ENCODE peak calls at places on chromosome 1, in seven cellular contexts. One of them, this sample, is unnamed.

GRCh38 chr1:34982820-34983376 is 2.2 kb downstream of the TMEM35B start:
- DNase-seq in stomach: no peak
- DNase-seq in transverse colon: no peak
- DNase-seq in GM12878: no peak
- DNase-seq in upper lobe of left lung: no peak
- DNase-seq in spleen: no peak
- DNase-seq in sigmoid colon: no peak
- DNase-seq in this sample: no peak

GRCh38 chr1:177976596-177976995 is 6.7 kb upstream of the SEC16B start:
- DNase-seq in stomach: no peak
- DNase-seq in transverse colon: no peak
- DNase-seq in GM12878: no peak
- DNase-seq in upper lobe of left lung: no peak
- DNase-seq in spleen: no peak
- DNase-seq in sigmoid colon: no peak
- DNase-seq in this sample: no peak

GRCh38 chr1:54016343-54017282 is 1.4 kb downstream of the LDLRAD1 start:
- DNase-seq in stomach: peak; percentile 71
- DNase-seq in transverse colon: peak; percentile 60
- DNase-seq in GM12878: no peak
- DNase-seq in upper lobe of left lung: no peak
- DNase-seq in spleen: no peak
- DNase-seq in sigmoid colon: no peak
- DNase-seq in this sample: no peak

GRCh38 chr1:77540501-77541161 is 141.8 kb downstream of the ZZZ3 start:
- DNase-seq in stomach: no peak
- DNase-seq in transverse colon: no peak
- DNase-seq in GM12878: no peak
- DNase-seq in upper lobe of left lung: no peak
- DNase-seq in spleen: no peak
- DNase-seq in sigmoid colon: no peak
- DNase-seq in this sample: no peak

GRCh38 chr1:238690415-238690814 is 696.0 kb upstream of the CHRM3 start:
- DNase-seq in stomach: no peak
- DNase-seq in transverse colon: no peak
- DNase-seq in GM12878: no peak
- DNase-seq in upper lobe of left lung: no peak
- DNase-seq in spleen: no peak
- DNase-seq in sigmoid colon: no peak
- DNase-seq in this sample: no peak

GRCh38 chr1:62588000-62588399 is 9.3 kb upstream of the ANGPTL3 start:
- DNase-seq in stomach: no peak
- DNase-seq in transverse colon: no peak
- DNase-seq in GM12878: no peak
- DNase-seq in upper lobe of left lung: no peak
- DNase-seq in spleen: no peak
- DNase-seq in sigmoid colon: no peak
- DNase-seq in this sample: no peak

GRCh38 chr1:172742599-172743500 is 83.9 kb downstream of the FASLG start:
- DNase-seq in stomach: no peak
- DNase-seq in transverse colon: no peak
- DNase-seq in GM12878: no peak
- DNase-seq in upper lobe of left lung: no peak
- DNase-seq in spleen: no peak
- DNase-seq in sigmoid colon: no peak
- DNase-seq in this sample: no peak

GRCh38 chr1:157073944-157074685 is 25.5 kb downstream of the ETV3L start:
- DNase-seq in stomach: peak; percentile 77
- DNase-seq in transverse colon: peak; percentile 71
- DNase-seq in GM12878: no peak
- DNase-seq in upper lobe of left lung: peak; percentile 77
- DNase-seq in spleen: peak; percentile 79
- DNase-seq in sigmoid colon: peak; percentile 84
- DNase-seq in this sample: no peak

GRCh38 chr1:16614361-16615252 is 1.2 kb upstream of the NBPF1 start:
- DNase-seq in stomach: peak; percentile 67
- DNase-seq in transverse colon: peak; percentile 24
- DNase-seq in GM12878: no peak
- DNase-seq in upper lobe of left lung: no peak
- DNase-seq in spleen: peak; percentile 67
- DNase-seq in sigmoid colon: peak; percentile 71
- DNase-seq in this sample: no peak

GRCh38 chr1:94335950-94336349 is 82.2 kb upstream of the ABCD3 start:
- DNase-seq in stomach: peak; percentile 73
- DNase-seq in transverse colon: peak; percentile 70
- DNase-seq in GM12878: no peak
- DNase-seq in upper lobe of left lung: no peak
- DNase-seq in spleen: no peak
- DNase-seq in sigmoid colon: peak; percentile 86
- DNase-seq in this sample: no peak

GRCh38 chr1:66271904-66272254 is 262.1 kb upstream of the SGIP1 start:
- DNase-seq in stomach: no peak
- DNase-seq in transverse colon: peak; percentile 35
- DNase-seq in GM12878: no peak
- DNase-seq in upper lobe of left lung: no peak
- DNase-seq in spleen: peak; percentile 75
- DNase-seq in sigmoid colon: peak; percentile 78
- DNase-seq in this sample: no peak

GRCh38 chr1:40945491-40945973 is 34.0 kb upstream of the CTPS1 start:
- DNase-seq in stomach: no peak
- DNase-seq in transverse colon: no peak
- DNase-seq in GM12878: no peak
- DNase-seq in upper lobe of left lung: no peak
- DNase-seq in spleen: no peak
- DNase-seq in sigmoid colon: no peak
- DNase-seq in this sample: no peak

GRCh38 chr1:40944841-40945430 is 34.6 kb upstream of the CTPS1 start:
- DNase-seq in stomach: peak; percentile 53
- DNase-seq in transverse colon: no peak
- DNase-seq in GM12878: no peak
- DNase-seq in upper lobe of left lung: no peak
- DNase-seq in spleen: no peak
- DNase-seq in sigmoid colon: peak; percentile 86
- DNase-seq in this sample: no peak

GRCh38 chr1:40939320-40940059 is 40.0 kb upstream of the CTPS1 start:
- DNase-seq in stomach: no peak
- DNase-seq in transverse colon: peak; percentile 17
- DNase-seq in GM12878: no peak
- DNase-seq in upper lobe of left lung: no peak
- DNase-seq in spleen: peak; percentile 44
- DNase-seq in sigmoid colon: peak; percentile 73
- DNase-seq in this sample: no peak

GRCh38 chr1:40948741-40949528 is 30.6 kb upstream of the CTPS1 start:
- DNase-seq in stomach: peak; percentile 80
- DNase-seq in transverse colon: peak; percentile 58
- DNase-seq in GM12878: no peak
- DNase-seq in upper lobe of left lung: no peak
- DNase-seq in spleen: no peak
- DNase-seq in sigmoid colon: peak; percentile 79
- DNase-seq in this sample: no peak

DNA sequence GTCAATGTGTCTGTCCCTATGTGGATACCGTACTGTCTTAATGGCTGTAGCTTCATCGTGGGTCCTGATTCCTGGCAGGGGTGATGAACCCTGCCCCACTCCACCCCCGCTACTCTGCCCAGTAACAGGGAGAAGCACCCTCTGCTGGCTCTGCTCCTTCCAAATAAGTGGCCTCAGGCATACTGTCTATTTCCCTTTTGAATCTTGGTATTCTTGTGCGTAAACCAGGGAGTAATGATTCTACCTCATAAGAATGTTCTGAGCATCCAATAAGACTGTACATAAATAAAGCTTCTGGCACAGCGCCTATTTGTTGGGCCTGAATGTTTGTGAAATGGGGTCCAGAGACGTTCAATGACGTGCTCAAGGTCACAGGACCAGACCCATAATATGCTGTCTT is 35.2 kb upstream of the CTPS1 start:
- DNase-seq in stomach: no peak
- DNase-seq in transverse colon: peak; percentile 19
- DNase-seq in GM12878: no peak
- DNase-seq in upper lobe of left lung: no peak
- DNase-seq in spleen: no peak
- DNase-seq in sigmoid colon: peak; percentile 86
- DNase-seq in this sample: no peak
- TF ChIP-seq POLR2AphosphoS5 in stomach: peak; percentile 49
- TF ChIP-seq POLR2AphosphoS5 in transverse colon: peak; percentile 61
- TF ChIP-seq POLR2AphosphoS5 in GM12878: no peak
- TF ChIP-seq POLR2AphosphoS5 in upper lobe of left lung: no peak
- TF ChIP-seq POLR2AphosphoS5 in spleen: no peak
- TF ChIP-seq POLR2AphosphoS5 in sigmoid colon: peak; percentile 69
- TF ChIP-seq POLR2AphosphoS5 in this sample: no peak

DNA sequence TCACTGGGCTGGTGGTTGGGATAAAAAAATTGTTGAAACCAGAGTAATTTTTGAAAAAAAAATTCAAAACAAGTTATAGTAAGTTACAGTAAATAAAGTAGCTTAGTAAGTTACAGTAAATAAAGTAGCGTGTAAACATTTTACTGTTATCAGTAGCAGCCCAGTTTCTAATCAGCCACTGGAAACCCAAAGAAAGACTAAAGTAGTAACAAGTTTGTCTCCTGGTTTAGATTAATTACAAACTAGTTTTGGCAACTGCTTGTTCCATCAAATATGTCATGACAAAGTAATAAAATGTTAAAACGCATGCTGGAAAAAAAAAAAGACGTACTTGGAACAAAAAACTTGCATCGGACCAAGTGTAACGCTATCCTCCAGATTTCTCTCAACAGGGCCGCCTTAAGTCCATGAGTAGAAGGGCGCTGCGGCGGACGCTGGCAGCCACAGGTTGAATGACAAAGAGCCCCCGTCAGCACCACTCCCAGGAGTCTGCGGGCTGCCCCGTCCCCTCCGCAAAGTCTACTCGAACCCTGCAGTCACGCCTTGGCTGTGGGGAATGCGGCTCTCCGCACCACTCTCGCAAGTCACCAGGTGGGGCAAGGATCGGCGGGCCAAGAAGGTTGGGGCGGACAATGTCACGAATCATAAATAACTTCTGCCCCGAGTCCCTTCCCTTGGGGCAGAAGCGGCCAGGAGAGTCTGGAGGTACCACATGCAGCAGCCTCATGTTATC is 885 bp downstream of the SLC16A1 start:
- DNase-seq in stomach: peak; percentile 37
- DNase-seq in transverse colon: peak; percentile 60
- DNase-seq in GM12878: no peak
- DNase-seq in upper lobe of left lung: peak; percentile 84
- DNase-seq in spleen: peak; percentile 87
- DNase-seq in sigmoid colon: peak; percentile 77
- DNase-seq in this sample: peak; percentile 31
- TF ChIP-seq POLR2A in stomach: no peak
- TF ChIP-seq POLR2A in transverse colon: no peak
- TF ChIP-seq POLR2A in GM12878: no peak
- TF ChIP-seq POLR2A in upper lobe of left lung: no peak
- TF ChIP-seq POLR2A in spleen: no peak
- TF ChIP-seq POLR2A in sigmoid colon: no peak
- TF ChIP-seq POLR2A in this sample: no peak

DNA sequence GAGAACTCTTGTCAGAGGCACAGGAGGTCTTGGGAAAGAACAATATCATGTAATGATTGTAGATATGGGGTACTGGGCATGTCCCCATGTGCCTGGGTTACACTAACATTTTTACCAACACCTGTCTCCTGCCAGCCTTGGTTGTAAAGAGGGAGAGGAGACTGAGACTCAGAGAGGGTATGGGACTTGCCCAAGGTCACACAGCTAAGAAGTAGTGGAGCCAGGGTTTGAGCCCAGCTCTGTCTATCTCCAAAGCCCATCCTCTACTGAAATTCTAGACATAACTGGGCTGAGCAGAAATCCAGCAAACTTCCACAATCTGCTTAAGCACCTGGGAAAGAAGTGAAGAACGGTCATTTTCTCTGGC is 2.6 kb upstream of the THEMIS2 start:
- DNase-seq in stomach: no peak
- DNase-seq in transverse colon: no peak
- DNase-seq in GM12878: no peak
- DNase-seq in upper lobe of left lung: no peak
- DNase-seq in spleen: no peak
- DNase-seq in sigmoid colon: peak; percentile 24
- DNase-seq in this sample: no peak
- TF ChIP-seq POLR2AphosphoS5 in stomach: no peak
- TF ChIP-seq POLR2AphosphoS5 in transverse colon: no peak
- TF ChIP-seq POLR2AphosphoS5 in GM12878: no peak
- TF ChIP-seq POLR2AphosphoS5 in upper lobe of left lung: no peak
- TF ChIP-seq POLR2AphosphoS5 in spleen: no peak
- TF ChIP-seq POLR2AphosphoS5 in sigmoid colon: no peak
- TF ChIP-seq POLR2AphosphoS5 in this sample: no peak

GRCh38 chr1:39927538-39927937 is 25.8 kb upstream of the MYCL start:
- DNase-seq in stomach: no peak
- DNase-seq in transverse colon: no peak
- DNase-seq in GM12878: no peak
- DNase-seq in upper lobe of left lung: no peak
- DNase-seq in spleen: no peak
- DNase-seq in sigmoid colon: no peak
- DNase-seq in this sample: no peak
- TF ChIP-seq POLR2A in stomach: no peak
- TF ChIP-seq POLR2A in transverse colon: no peak
- TF ChIP-seq POLR2A in GM12878: no peak
- TF ChIP-seq POLR2A in upper lobe of left lung: no peak
- TF ChIP-seq POLR2A in spleen: no peak
- TF ChIP-seq POLR2A in sigmoid colon: no peak
- TF ChIP-seq POLR2A in this sample: no peak

GRCh38 chr1:243842978-243843490 is 7.0 kb downstream of the AKT3 start:
- DNase-seq in stomach: no peak
- DNase-seq in transverse colon: no peak
- DNase-seq in GM12878: no peak
- DNase-seq in upper lobe of left lung: no peak
- DNase-seq in spleen: no peak
- DNase-seq in sigmoid colon: no peak
- DNase-seq in this sample: no peak
- TF ChIP-seq POLR2AphosphoS5 in stomach: no peak
- TF ChIP-seq POLR2AphosphoS5 in transverse colon: no peak
- TF ChIP-seq POLR2AphosphoS5 in GM12878: no peak
- TF ChIP-seq POLR2AphosphoS5 in upper lobe of left lung: no peak
- TF ChIP-seq POLR2AphosphoS5 in spleen: no peak
- TF ChIP-seq POLR2AphosphoS5 in sigmoid colon: no peak
- TF ChIP-seq POLR2AphosphoS5 in this sample: no peak

GRCh38 chr1:160211010-160211790 is 6.0 kb downstream of the PEA15 start:
- DNase-seq in stomach: no peak
- DNase-seq in transverse colon: no peak
- DNase-seq in GM12878: no peak
- DNase-seq in upper lobe of left lung: no peak
- DNase-seq in spleen: no peak
- DNase-seq in sigmoid colon: no peak
- DNase-seq in this sample: no peak
- TF ChIP-seq POLR2A in stomach: no peak
- TF ChIP-seq POLR2A in transverse colon: no peak
- TF ChIP-seq POLR2A in GM12878: no peak
- TF ChIP-seq POLR2A in upper lobe of left lung: no peak
- TF ChIP-seq POLR2A in spleen: no peak
- TF ChIP-seq POLR2A in sigmoid colon: no peak
- TF ChIP-seq POLR2A in this sample: no peak